ENCODE peak calls at places on chromosome 20, in seven cellular contexts. Y, K, U, X, Q, Z and G are unnamed samples.

GRCh38 chr20:24681634-24682495 is 212.4 kb downstream of the SYNDIG1 start:
- DNase-seq in Y (no peak), K (no peak), U (no peak), X (no peak), Q (no peak), Z (no peak), G (no peak)

GRCh38 chr20:35240083-35240913 is 13.8 kb downstream of the MMP24 start:
- DNase-seq in Y (no peak), K (no peak), U (no peak), X (no peak), Q (no peak), Z (no peak), G (peak)

GRCh38 chr20:44056010-44056698 is 130.8 kb downstream of the JPH2 start:
- DNase-seq in Y (no peak), K (peak), U (no peak), X (no peak), Q (peak), Z (no peak), G (no peak)

GRCh38 chr20:36145877-36146707 is 8.4 kb upstream of the EPB41L1 start:
- DNase-seq in Y (no peak), K (no peak), U (no peak), X (no peak), Q (no peak), Z (no peak), G (no peak)

GRCh38 chr20:3672864-3673550 is 8.8 kb downstream of the ADAM33 start:
- DNase-seq in Y (no peak), K (no peak), U (no peak), X (no peak), Q (no peak), Z (no peak), G (no peak)

GRCh38 chr20:5480824-5481600 is 164.3 kb upstream of the PROKR2 start:
- DNase-seq in Y (no peak), K (no peak), U (no peak), X (no peak), Q (no peak), Z (no peak), G (no peak)

GRCh38 chr20:33332905-33333456 is 50.0 kb downstream of the BPIFB1 start:
- DNase-seq in Y (no peak), K (no peak), U (no peak), X (no peak), Q (no peak), Z (no peak), G (no peak)

GRCh38 chr20:34065260-34065659 is 46.8 kb downstream of the EIF2S2 start:
- DNase-seq in Y (peak), K (no peak), U (no peak), X (no peak), Q (no peak), Z (no peak), G (no peak)

GRCh38 chr20:9460518-9460917 is 53.9 kb upstream of the LAMP5 start:
- DNase-seq in Y (no peak), K (no peak), U (peak), X (no peak), Q (peak), Z (no peak), G (no peak)

GRCh38 chr20:35551485-35551884 is 9.6 kb downstream of the ERGIC3 start:
- DNase-seq in Y (no peak), K (no peak), U (no peak), X (no peak), Q (no peak), Z (no peak), G (no peak)

GRCh38 chr20:17326096-17326495 is 99.3 kb downstream of the PCSK2 start:
- DNase-seq in Y (no peak), K (no peak), U (no peak), X (no peak), Q (no peak), Z (no peak), G (no peak)